ENCODE peak calls at places on chromosomes 1 and 21, in seven cellular contexts. X is AG09309; W is C1 segment of cervical spinal cord; P is stimulated activated naive CD4-positive, alpha-beta T cell; V is NCI-H1105 treated with DMSO at 0.1 percent for 48 hours; T is naive B cell; K is stimulated activated CD8-positive, alpha-beta memory T cell treated with anti-CD3 and anti-CD28 coated beads, Interleukin-7, amount 100 ng/mL, for 1 hour. Q is an unnamed sample.

GRCh38 chr1:171613282-171613681 is 8.8 kb upstream of the MYOCOS start:
- DNase-seq in X (no peak), W (no peak), P (no peak), V (no peak), T (no peak), K (no peak), Q (no peak)

GRCh38 chr21:44947930-44948331 is 8.1 kb downstream of the SLX9 start:
- DNase-seq in X (no peak), W (no peak), P (no peak), V (no peak), T (no peak), K (no peak), Q (no peak)

GRCh38 chr1:236394016-236394481 is at the start of gene EDARADD:
- DNase-seq in X (peak; percentile 38), W (no peak), P (no peak), V (no peak), T (no peak), K (no peak), Q (peak; percentile 38)

GRCh38 chr1:165353731-165354671 is 2.5 kb downstream of the LMX1A start:
- DNase-seq in X (no peak), W (no peak), P (no peak), V (no peak), T (no peak), K (no peak), Q (no peak)

GRCh38 chr1:36323636-36324321 is at the start of gene EVA1B:
- DNase-seq in X (peak; percentile 16), W (no peak), P (peak; percentile 44), V (peak; percentile 12), T (peak; percentile 7), K (no peak), Q (peak; percentile 88)

GRCh38 chr21:19224090-19224489 is 820.5 kb upstream of the TMPRSS15 start:
- DNase-seq in X (no peak), W (no peak), P (no peak), V (no peak), T (no peak), K (no peak), Q (no peak)

GRCh38 chr1:202750024-202750423 is 39.8 kb upstream of the SYT2 start:
- DNase-seq in X (no peak), W (no peak), P (no peak), V (no peak), T (no peak), K (no peak), Q (no peak)

GRCh38 chr1:150764617-150765090 is 924 bp downstream of the CTSS start:
- DNase-seq in X (peak; percentile 47), W (no peak), P (no peak), V (no peak), T (no peak), K (no peak), Q (peak; percentile 72)

GRCh38 chr1:229480500-229480899 is 27.6 kb downstream of the NUP133 start:
- DNase-seq in X (no peak), W (no peak), P (no peak), V (no peak), T (peak; percentile 59), K (no peak), Q (no peak)

GRCh38 chr1:85578321-85579295 is 2.0 kb upstream of the CCN1 start:
- DNase-seq in X (peak; percentile 98), W (no peak), P (no peak), V (no peak), T (no peak), K (no peak), Q (peak; percentile 98)

GRCh38 chr1:40182956-40183710 is 21.9 kb downstream of the RLF start:
- DNase-seq in X (no peak), W (no peak), P (peak; percentile 2), V (no peak), T (peak; percentile 23), K (no peak), Q (peak; percentile 73)

GRCh38 chr1:229208481-229208880 is 62.4 kb upstream of the RAB4A start:
- DNase-seq in X (no peak), W (no peak), P (no peak), V (no peak), T (no peak), K (no peak), Q (no peak)

GRCh38 chr21:32135401-32136363 is 143.2 kb downstream of the MIS18A start:
- DNase-seq in X (peak; percentile 2), W (no peak), P (no peak), V (no peak), T (no peak), K (no peak), Q (no peak)

GRCh38 chr1:169089776-169090175 is 16.7 kb upstream of the ATP1B1 start:
- DNase-seq in X (no peak), W (no peak), P (no peak), V (no peak), T (no peak), K (no peak), Q (no peak)

GRCh38 chr1:201806801-201807200 is 22.2 kb upstream of the IPO9 start:
- DNase-seq in X (no peak), W (no peak), P (no peak), V (no peak), T (no peak), K (no peak), Q (no peak)

GRCh38 chr1:13863701-13864100 is 163.7 kb downstream of the PRDM2 start:
- DNase-seq in X (no peak), W (no peak), P (no peak), V (no peak), T (no peak), K (no peak), Q (no peak)

GRCh38 chr1:193260056-193260750 is 73.8 kb upstream of the B3GALT2 start:
- DNase-seq in X (no peak), W (no peak), P (no peak), V (no peak), T (no peak), K (no peak), Q (peak; percentile 15)

GRCh38 chr1:202076050-202076511 is 46.6 kb upstream of the GPR37L1 start:
- DNase-seq in X (no peak), W (no peak), P (no peak), V (no peak), T (no peak), K (no peak), Q (no peak)

GRCh38 chr1:51410568-51411460 is 80.5 kb upstream of the TTC39A start:
- DNase-seq in X (no peak), W (no peak), P (no peak), V (no peak), T (no peak), K (no peak), Q (peak; percentile 58)

GRCh38 chr1:31181515-31182343 is 58.0 kb downstream of the NKAIN1 start:
- DNase-seq in X (no peak), W (no peak), P (no peak), V (peak; percentile 63), T (peak; percentile 26), K (no peak), Q (peak; percentile 56)

GRCh38 chr21:34669149-34669879 is 520 bp downstream of the CLIC6 start:
- DNase-seq in X (no peak), W (no peak), P (no peak), V (no peak), T (no peak), K (no peak), Q (no peak)

GRCh38 chr21:26550357-26550756 is 22.7 kb downstream of the CYYR1 start:
- DNase-seq in X (no peak), W (no peak), P (no peak), V (no peak), T (no peak), K (no peak), Q (peak; percentile 51)

Q was measured in choroid plexus epithelial cell.